ENCODE peak calls at places on chromosomes 6 and 20, in seven cellular contexts. A is heart left ventricle, O is tibial artery, H is endothelial cell of umbilical vein, E is mucosa of descending colon, C is GM23248, L is esophagus squamous epithelium. J is an unnamed sample. For H3K4me1, the result is how much of the 10 kb centered on the place peaks cover.

GRCh38 chr6:33076406-33076934 is 680 bp downstream of the HLA-DPB1 start:
- DNase-seq in A (no peak), O (no peak), H (no peak), E (no peak), C (no peak), L (no peak), J (no peak)

GRCh38 chr6:19478992-19479391 is 358.2 kb upstream of the ID4 start:
- DNase-seq in A (no peak), O (no peak), H (no peak), E (no peak), C (peak), L (no peak), J (no peak)

GRCh38 chr6:57135885-57136284 is 36.2 kb upstream of the BAG2 start:
- DNase-seq in A (no peak), O (no peak), H (no peak), E (no peak), C (peak), L (no peak), J (no peak)

GRCh38 chr6:85126448-85127178 is 323.3 kb upstream of the NT5E start:
- DNase-seq in A (peak), O (peak), H (peak), E (peak), C (peak), L (no peak), J (no peak)

GRCh38 chr6:134875367-134875766 is 74.5 kb downstream of the ALDH8A1 start:
- DNase-seq in A (no peak), O (no peak), H (no peak), E (no peak), C (no peak), L (no peak), J (no peak)

GRCh38 chr6:39003072-39003471 is 45.5 kb upstream of the GLP1R start:
- DNase-seq in A (no peak), O (no peak), H (no peak), E (no peak), C (no peak), L (no peak), J (no peak)

GRCh38 chr6:11865926-11866325 is 87.3 kb upstream of the ADTRP start:
- DNase-seq in A (no peak), O (no peak), H (no peak), E (no peak), C (peak), L (no peak), J (no peak)

GRCh38 chr6:149136913-149137286 is 180.6 kb upstream of the TAB2 start:
- DNase-seq in A (no peak), O (no peak), H (no peak), E (no peak), C (no peak), L (no peak), J (no peak)

GRCh38 chr6:75747371-75747984 is 1.6 kb upstream of the MYO6 start:
- DNase-seq in A (no peak), O (no peak), H (no peak), E (peak), C (no peak), L (no peak), J (peak)

GRCh38 chr6:3769610-3770009 is 18.1 kb upstream of the PXDC1 start:
- DNase-seq in A (no peak), O (no peak), H (no peak), E (no peak), C (peak), L (no peak), J (no peak)

DNA sequence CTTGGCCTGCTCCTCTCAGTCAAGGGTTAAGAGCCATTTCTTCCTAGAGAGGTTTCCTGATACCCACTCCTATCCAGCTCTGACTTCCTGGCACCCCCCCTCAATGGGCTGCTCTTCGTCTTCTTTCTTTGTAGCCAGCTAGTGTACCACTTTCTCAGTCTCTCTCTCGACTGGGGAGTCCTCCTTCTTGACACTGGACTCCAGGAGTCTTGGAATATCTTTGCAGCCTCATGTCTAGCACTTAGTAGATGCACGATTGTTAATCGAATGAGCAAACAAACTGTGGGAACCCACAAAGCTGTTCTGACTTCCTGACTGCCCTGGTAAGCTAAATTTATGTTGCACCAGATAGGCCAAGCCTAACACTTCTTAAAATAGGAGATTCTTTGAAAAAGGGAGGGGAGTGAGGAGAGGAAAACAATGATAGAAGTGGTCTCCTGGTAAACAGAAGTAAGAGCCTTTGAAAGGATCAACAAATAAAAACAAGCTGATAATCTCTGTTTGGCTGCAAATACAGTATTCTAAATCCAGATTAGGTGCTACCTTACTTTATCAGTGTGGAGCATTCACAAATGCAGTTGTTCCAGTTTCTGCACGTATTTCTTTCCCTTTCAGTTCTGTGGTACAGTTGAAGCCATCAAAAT is 160.1 kb upstream of the CITED2 start:
- DNase-seq in A (no peak), O (no peak), H (peak), E (no peak), C (no peak), L (no peak), J (no peak)
- H3K4me3 ChIP-seq in A (no peak), O (no peak), H (no peak), E (no peak), C (no peak), L (no peak), J (no peak)

DNA sequence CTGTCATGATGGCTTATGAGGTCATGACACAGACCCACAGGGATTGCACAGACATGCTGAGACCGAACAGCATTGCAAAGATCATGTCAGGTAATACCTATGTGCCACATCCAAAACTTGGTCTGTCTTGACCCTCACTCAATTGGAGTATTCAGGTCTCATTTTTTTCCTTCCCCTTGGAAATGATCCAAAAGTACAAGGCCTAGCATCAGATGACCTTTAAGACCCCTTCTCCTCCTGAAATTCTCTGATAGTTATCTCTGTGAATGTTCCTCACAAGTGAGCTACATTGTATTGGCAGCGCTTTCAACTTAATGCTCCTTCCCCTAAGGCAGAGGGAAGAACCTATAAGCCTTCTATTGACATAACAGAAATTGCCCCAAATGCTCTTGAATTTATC is 507.4 kb upstream of the JARID2 start:
- DNase-seq in A (no peak), O (no peak), H (no peak), E (no peak), C (no peak), L (no peak), J (no peak)
- H3K4me1 ChIP-seq in A (under half), O (under half), H (under half), E (under half), C (under half), L (under half), J (under half)

GRCh38 chr20:62305765-62306431 is 3.1 kb downstream of the ADRM1 start:
- DNase-seq in A (no peak), O (no peak), H (no peak), E (no peak), C (no peak), L (no peak), J (no peak)

GRCh38 chr20:62306440-62307187 is 3.8 kb downstream of the ADRM1 start:
- DNase-seq in A (no peak), O (no peak), H (no peak), E (no peak), C (no peak), L (no peak), J (no peak)

GRCh38 chr20:62304331-62305148 is 1.7 kb downstream of the ADRM1 start:
- DNase-seq in A (no peak), O (no peak), H (no peak), E (no peak), C (no peak), L (no peak), J (no peak)

GRCh38 chr20:62303327-62304226 is 780 bp downstream of the ADRM1 start:
- DNase-seq in A (no peak), O (peak), H (peak), E (peak), C (peak), L (no peak), J (no peak)

DNA sequence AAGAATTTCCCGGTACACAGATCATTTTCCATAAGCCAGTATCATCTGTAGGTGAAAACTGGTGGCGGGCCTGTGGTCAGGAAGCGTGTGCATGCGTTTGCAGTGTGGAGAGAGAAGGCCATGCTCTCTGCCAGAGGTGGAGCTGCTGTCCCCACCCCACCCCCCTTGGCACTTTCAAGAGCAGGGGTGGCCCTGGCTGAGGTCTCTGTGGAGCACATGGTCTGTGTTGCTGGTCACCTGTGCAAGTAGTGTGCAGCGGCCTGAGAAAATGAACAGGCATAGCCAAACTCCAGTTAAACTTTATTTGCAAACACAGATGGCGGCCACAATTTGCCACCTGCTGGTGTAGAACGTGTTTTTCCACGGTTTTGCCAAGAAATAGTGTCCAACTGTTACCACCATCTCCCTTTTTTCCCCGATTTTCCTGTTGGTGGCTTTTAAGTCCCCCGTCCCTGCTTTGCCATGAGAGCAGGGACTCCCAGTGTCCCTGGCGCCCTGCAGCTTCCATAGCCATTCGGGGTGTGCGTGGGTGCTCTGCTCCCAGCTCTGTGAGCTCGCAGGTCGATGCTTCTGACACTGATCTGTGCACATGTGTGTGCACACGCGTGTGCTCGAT is 2.5 kb downstream of the ADRM1 start:
- DNase-seq in A (no peak), O (no peak), H (no peak), E (no peak), C (peak), L (no peak), J (no peak)
- H3K4me3 ChIP-seq in A (no peak), O (peak), H (peak), E (no peak), C (peak), L (peak), J (peak)

GRCh38 chr6:15739867-15740266 is 77.0 kb upstream of the DTNBP1 start:
- DNase-seq in A (no peak), O (no peak), H (no peak), E (no peak), C (no peak), L (no peak), J (no peak)

GRCh38 chr6:15736023-15736696 is 73.3 kb upstream of the DTNBP1 start:
- DNase-seq in A (no peak), O (no peak), H (no peak), E (no peak), C (no peak), L (no peak), J (no peak)

GRCh38 chr6:15739353-15739752 is 76.5 kb upstream of the DTNBP1 start:
- DNase-seq in A (no peak), O (no peak), H (no peak), E (no peak), C (no peak), L (no peak), J (no peak)

GRCh38 chr6:15730442-15730841 is 67.6 kb upstream of the DTNBP1 start:
- DNase-seq in A (no peak), O (no peak), H (no peak), E (no peak), C (no peak), L (no peak), J (no peak)

DNA sequence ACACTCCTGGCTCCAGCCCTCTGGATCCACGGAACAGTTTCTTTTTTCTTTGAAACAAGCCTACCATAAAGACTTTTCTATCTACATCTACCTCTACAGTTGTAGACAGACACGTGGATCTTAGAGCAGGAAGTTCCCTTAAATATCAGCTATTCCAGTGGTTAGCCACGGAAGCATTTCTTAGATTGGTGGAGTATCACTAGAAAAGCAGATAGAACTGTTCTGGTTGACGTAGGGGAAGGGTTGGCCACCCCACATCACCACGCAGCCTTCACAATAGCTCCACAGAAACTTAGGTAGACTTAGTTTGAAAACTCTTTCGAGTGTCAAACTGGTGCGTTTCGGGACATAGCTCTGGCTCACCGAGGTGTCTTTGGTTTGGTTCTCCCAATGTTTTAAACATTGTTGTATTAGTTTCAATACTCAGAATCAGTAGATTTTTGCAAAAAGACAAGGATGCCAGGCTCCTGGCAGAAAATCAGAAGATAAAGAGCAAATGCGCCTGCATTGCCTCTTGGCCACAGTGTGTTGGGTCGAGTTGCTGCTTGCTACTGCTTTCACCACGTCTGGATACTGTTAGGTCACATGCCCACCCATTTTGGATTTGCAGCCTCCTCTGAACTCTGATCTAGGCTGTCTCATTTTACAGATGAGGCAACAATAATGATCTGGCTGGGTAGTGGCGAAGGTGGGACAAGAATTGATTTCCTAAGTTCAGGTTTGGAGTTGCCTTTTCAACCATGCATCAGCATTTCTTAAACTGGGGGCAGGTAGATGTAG is 71.5 kb upstream of the DTNBP1 start:
- DNase-seq in A (no peak), O (no peak), H (no peak), E (no peak), C (no peak), L (no peak), J (no peak)
- H3K4me1 ChIP-seq in A (under half), O (under half), H (under half), E (under half), C (under half), L (under half), J (under half)

GRCh38 chr6:78605909-78606446 is 261.4 kb upstream of the IRAK1BP1 start:
- DNase-seq in A (no peak), O (no peak), H (peak), E (no peak), C (peak), L (no peak), J (no peak)
- H3K4me3 ChIP-seq in A (no peak), O (no peak), H (peak), E (no peak), C (peak), L (no peak), J (no peak)

GRCh38 chr6:167093406-167093921 is 29.4 kb upstream of the CCR6 start:
- DNase-seq in A (no peak), O (no peak), H (no peak), E (no peak), C (no peak), L (no peak), J (no peak)
- H3K4me1 ChIP-seq in A (under half), O (under half), H (under half), E (under half), C (under half), L (under half), J (under half)

GRCh38 chr6:142693446-142693845 is 251.5 kb downstream of the HIVEP2 start:
- DNase-seq in A (no peak), O (no peak), H (peak), E (no peak), C (peak), L (no peak), J (no peak)

GRCh38 chr6:142695016-142695415 is 250.0 kb downstream of the HIVEP2 start:
- DNase-seq in A (no peak), O (no peak), H (no peak), E (peak), C (no peak), L (no peak), J (no peak)

GRCh38 chr6:142696123-142696522 is 248.9 kb downstream of the HIVEP2 start:
- DNase-seq in A (no peak), O (no peak), H (no peak), E (no peak), C (peak), L (no peak), J (no peak)

GRCh38 chr6:142694054-142694453 is 250.9 kb downstream of the HIVEP2 start:
- DNase-seq in A (no peak), O (no peak), H (no peak), E (no peak), C (peak), L (no peak), J (no peak)

GRCh38 chr6:142692942-142693341 is 252.0 kb downstream of the HIVEP2 start:
- DNase-seq in A (peak), O (peak), H (peak), E (peak), C (peak), L (no peak), J (peak)
- H3K4me3 ChIP-seq in A (no peak), O (no peak), H (no peak), E (no peak), C (peak), L (no peak), J (no peak)

GRCh38 chr6:106618324-106618723 is 11.0 kb downstream of the RTN4IP1 start:
- DNase-seq in A (no peak), O (no peak), H (no peak), E (no peak), C (no peak), L (no peak), J (no peak)
- H3K4me1 ChIP-seq in A (under half), O (under half), H (under half), E (under half), C (under half), L (under half), J (under half)